ENCODE peak calls at places on chromosome 20, in six cellular contexts. C, I, V, M, K and U are unnamed samples.
A peak's percentile ranks its signal among the peaks of the same experiment; 100 is the strongest.

GRCh38 chr20:36941403-36941835 is 10.1 kb downstream of the SAMHD1 start:
- DNase-seq in C (no peak), I (peak; percentile 32), V (no peak), M (no peak), K (no peak), U (peak; percentile 36)

GRCh38 chr20:34704177-34705007 is at the start of gene TP53INP2:
- DNase-seq in C (peak; percentile 85), I (peak; percentile 97), V (peak; percentile 89), M (peak; percentile 85), K (peak; percentile 84), U (peak; percentile 86)

GRCh38 chr20:56779452-56780143 is 150.5 kb downstream of the TFAP2C start:
- DNase-seq in C (no peak), I (peak; percentile 60), V (no peak), M (no peak), K (no peak), U (no peak)

GRCh38 chr20:56422131-56422823 is 10.2 kb downstream of the CASS4 start:
- DNase-seq in C (peak; percentile 69), I (peak; percentile 15), V (peak; percentile 72), M (no peak), K (no peak), U (peak; percentile 87)

GRCh38 chr20:61701802-61702201 is 363.9 kb downstream of the TAF4 start:
- DNase-seq in C (no peak), I (no peak), V (no peak), M (no peak), K (no peak), U (no peak)

GRCh38 chr20:50187403-50188051 is 3.1 kb upstream of the CEBPB start:
- DNase-seq in C (no peak), I (peak; percentile 67), V (peak; percentile 48), M (no peak), K (no peak), U (peak; percentile 62)

GRCh38 chr20:36273414-36274247 is 32.5 kb upstream of the DLGAP4 start:
- DNase-seq in C (peak; percentile 7), I (no peak), V (peak; percentile 43), M (no peak), K (no peak), U (peak; percentile 78)

GRCh38 chr20:52219441-52219840 is 27.9 kb upstream of the ZFP64 start:
- DNase-seq in C (no peak), I (no peak), V (no peak), M (no peak), K (no peak), U (peak; percentile 19)

GRCh38 chr20:57749131-57749690 is 39.4 kb upstream of the PMEPA1 start:
- DNase-seq in C (no peak), I (no peak), V (no peak), M (no peak), K (no peak), U (no peak)

GRCh38 chr20:38604873-38605303 is 3.3 kb downstream of the ARHGAP40 start:
- DNase-seq in C (no peak), I (no peak), V (no peak), M (no peak), K (no peak), U (peak; percentile 20)

GRCh38 chr20:47686545-47686944 is 98.7 kb downstream of the SULF2 start:
- DNase-seq in C (no peak), I (peak; percentile 79), V (no peak), M (no peak), K (no peak), U (no peak)

GRCh38 chr20:35306931-35307517 is 14.8 kb upstream of the FAM83C start:
- DNase-seq in C (peak; percentile 33), I (no peak), V (peak; percentile 73), M (peak; percentile 80), K (peak; percentile 54), U (peak; percentile 84)

GRCh38 chr20:58432190-58432954 is 43.3 kb downstream of the VAPB start:
- DNase-seq in C (no peak), I (no peak), V (peak; percentile 47), M (no peak), K (no peak), U (no peak)

GRCh38 chr20:25145131-25145530 is 50.4 kb upstream of the ENTPD6 start:
- DNase-seq in C (no peak), I (no peak), V (no peak), M (no peak), K (peak; percentile 6), U (no peak)

GRCh38 chr20:50580016-50580747 is 70.0 kb downstream of the PTPN1 start:
- DNase-seq in C (peak; percentile 22), I (peak; percentile 87), V (peak; percentile 59), M (peak; percentile 80), K (no peak), U (peak; percentile 90)

GRCh38 chr20:37729909-37730308 is 36.1 kb downstream of the CTNNBL1 start:
- DNase-seq in C (no peak), I (no peak), V (peak; percentile 29), M (no peak), K (no peak), U (no peak)

GRCh38 chr20:62985089-62985778 is 21.5 kb downstream of the BHLHE23 start:
- DNase-seq in C (no peak), I (no peak), V (no peak), M (no peak), K (no peak), U (no peak)

GRCh38 chr20:906703-907102 is 9.4 kb downstream of the ANGPT4 start:
- DNase-seq in C (no peak), I (no peak), V (no peak), M (no peak), K (no peak), U (no peak)

GRCh38 chr20:44883214-44883902 is 2.1 kb upstream of the YWHAB start:
- DNase-seq in C (no peak), I (no peak), V (no peak), M (no peak), K (no peak), U (no peak)

GRCh38 chr20:57627972-57628650 is 7.9 kb upstream of the ZBP1 start:
- DNase-seq in C (no peak), I (peak; percentile 53), V (peak; percentile 47), M (no peak), K (no peak), U (no peak)

GRCh38 chr20:25042531-25043498 is 15.1 kb downstream of the ACSS1 start:
- DNase-seq in C (no peak), I (peak; percentile 50), V (no peak), M (no peak), K (no peak), U (no peak)